ENCODE peak calls at places on chromosomes 13 and 19, in nine cellular contexts. R, U, B, M, H, V, P, L and F are unnamed samples.

GRCh38 chr19:5959260-5960004 is 18.5 kb downstream of the RANBP3 start:
- DNase-seq in R (no peak), U (no peak), B (no peak), M (no peak), H (no peak), V (no peak), P (no peak), L (no peak), F (no peak)

GRCh38 chr19:29292562-29292961 is 79.6 kb upstream of the UQCRFS1 start:
- DNase-seq in R (no peak), U (no peak), B (no peak), M (no peak), H (no peak), V (no peak), P (no peak), L (no peak), F (no peak)

GRCh38 chr19:44653977-44654784 is 10.5 kb downstream of the PVR start:
- DNase-seq in R (peak; percentile 76), U (peak; percentile 62), B (peak; percentile 48), M (peak; percentile 78), H (peak; percentile 89), V (no peak), P (peak; percentile 23), L (peak; percentile 87), F (peak; percentile 69)

GRCh38 chr13:45228002-45228401 is 27.2 kb upstream of the KCTD4 start:
- DNase-seq in R (no peak), U (no peak), B (no peak), M (no peak), H (no peak), V (no peak), P (no peak), L (no peak), F (no peak)

GRCh38 chr13:41186481-41186880 is 7.9 kb downstream of the KBTBD7 start:
- DNase-seq in R (no peak), U (no peak), B (no peak), M (no peak), H (no peak), V (no peak), P (no peak), L (no peak), F (no peak)

GRCh38 chr19:44356383-44357111 is at the start of gene ZNF112:
- DNase-seq in R (peak; percentile 95), U (no peak), B (peak; percentile 92), M (peak; percentile 81), H (peak; percentile 91), V (peak; percentile 69), P (peak; percentile 78), L (peak; percentile 94), F (peak; percentile 86)

GRCh38 chr19:31461814-31462539 is 112.7 kb upstream of the TSHZ3 start:
- DNase-seq in R (no peak), U (no peak), B (no peak), M (no peak), H (no peak), V (no peak), P (no peak), L (no peak), F (no peak)

GRCh38 chr13:33184131-33184485 is 101.4 kb downstream of the STARD13 start:
- DNase-seq in R (no peak), U (no peak), B (no peak), M (no peak), H (no peak), V (no peak), P (no peak), L (no peak), F (no peak)

GRCh38 chr13:49112782-49113525 is 107.2 kb upstream of the MLNR start:
- DNase-seq in R (no peak), U (no peak), B (no peak), M (no peak), H (no peak), V (no peak), P (peak; percentile 23), L (no peak), F (no peak)

GRCh38 chr13:98530236-98530635 is 46.7 kb downstream of the STK24 start:
- DNase-seq in R (no peak), U (no peak), B (no peak), M (no peak), H (no peak), V (no peak), P (no peak), L (no peak), F (no peak)

GRCh38 chr13:40509876-40510275 is 156.6 kb downstream of the FOXO1 start:
- DNase-seq in R (no peak), U (no peak), B (no peak), M (no peak), H (no peak), V (no peak), P (no peak), L (no peak), F (no peak)

GRCh38 chr19:43207991-43208390 is 2.6 kb upstream of the PSG4 start:
- DNase-seq in R (no peak), U (no peak), B (no peak), M (no peak), H (no peak), V (no peak), P (no peak), L (no peak), F (no peak)

DNA sequence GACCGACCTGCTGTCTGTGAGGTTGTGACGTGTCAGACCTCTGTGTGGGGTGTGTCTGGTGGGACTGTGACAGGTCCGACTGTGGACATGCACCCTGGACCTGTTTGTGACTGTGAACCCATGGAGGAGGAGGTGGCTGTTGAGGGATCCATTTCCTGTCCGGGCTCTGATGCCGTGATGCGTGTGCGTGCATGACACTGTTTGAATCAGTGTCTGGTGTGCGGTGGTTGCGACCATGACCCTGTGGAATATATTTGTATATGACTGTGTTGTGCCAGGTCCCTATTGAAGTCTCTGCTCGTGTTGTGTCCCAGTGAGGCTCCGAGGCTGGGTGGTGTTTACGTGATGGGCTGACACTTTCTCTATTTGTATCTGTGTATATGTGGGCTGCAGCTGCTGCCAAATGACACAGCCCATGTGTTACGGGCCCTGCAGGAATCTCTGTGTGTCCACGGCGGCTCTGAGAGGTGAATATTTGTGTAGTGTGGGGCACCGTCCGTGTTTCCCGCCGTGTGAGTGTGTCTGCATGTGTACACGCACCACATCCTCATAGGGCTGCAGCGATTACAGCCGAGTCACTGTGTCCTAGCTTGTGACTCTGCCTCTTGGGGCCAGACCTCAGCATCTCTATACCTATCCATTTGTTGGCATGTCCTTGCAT is 18.3 kb downstream of the CCDC97 start:
- DNase-seq in R (no peak), U (no peak), B (no peak), M (no peak), H (no peak), V (no peak), P (no peak), L (no peak), F (no peak)
- H3K27ac ChIP-seq in R (peak overlapping the region; percentile 76), U (peak overlapping the region; percentile 50), B (peak overlapping the region; percentile 97), M (peak overlapping the region; percentile 87), H (no peak overlapping the region), V (no peak overlapping the region), P (no peak overlapping the region), L (peak overlapping the region; percentile 67), F (peak overlapping the region; percentile 89)

GRCh38 chr19:3027981-3028304 is 1.1 kb downstream of the TLE2 start:
- DNase-seq in R (no peak), U (no peak), B (no peak), M (no peak), H (no peak), V (no peak), P (no peak), L (no peak), F (no peak)
- H3K27me3 ChIP-seq in R (no peaks in the 10 kb centered on the region), U (no peaks in the 10 kb centered on the region), B (no peaks in the 10 kb centered on the region), M (no peaks in the 10 kb centered on the region), H (no peaks in the 10 kb centered on the region), V (no peaks in the 10 kb centered on the region), P (peaks cover 93% of the 10 kb centered on the region), L (no peaks in the 10 kb centered on the region), F (peaks cover 3% of the 10 kb centered on the region)

DNA sequence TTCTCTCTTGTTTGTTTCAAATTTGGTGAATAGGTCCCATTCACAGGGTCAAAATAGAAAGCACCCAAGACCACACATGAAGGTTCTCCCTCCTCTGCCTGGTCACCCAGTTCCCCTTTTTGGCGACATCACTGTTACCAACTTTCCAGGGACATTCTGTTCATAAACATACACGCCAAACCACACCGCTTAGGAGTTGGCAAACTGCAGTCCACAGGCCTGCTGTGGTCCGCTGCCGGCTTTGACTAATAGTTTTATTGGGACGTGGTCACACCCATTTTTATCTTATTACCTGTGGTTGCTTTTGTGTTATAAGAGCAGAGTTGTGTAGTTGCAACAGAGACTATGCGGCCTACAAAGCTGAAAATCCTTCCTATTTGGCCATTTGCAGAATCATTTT is 24.2 kb downstream of the UHRF1 start:
- DNase-seq in R (no peak), U (no peak), B (peak; percentile 93), M (no peak), H (no peak), V (no peak), P (no peak), L (no peak), F (no peak)
- H3K36me3 ChIP-seq in R (no peaks in the 10 kb centered on the region), U (no peaks in the 10 kb centered on the region), B (peaks cover 74% of the 10 kb centered on the region), M (no peaks in the 10 kb centered on the region), H (no peaks in the 10 kb centered on the region), V (no peaks in the 10 kb centered on the region), P (peaks cover 49% of the 10 kb centered on the region), L (no peaks in the 10 kb centered on the region), F (no peaks in the 10 kb centered on the region)

GRCh38 chr19:52922841-52923781 is at the start of gene ZNF888:
- DNase-seq in R (peak; percentile 89), U (peak; percentile 80), B (peak; percentile 83), M (peak; percentile 93), H (peak; percentile 96), V (peak; percentile 33), P (peak; percentile 72), L (peak; percentile 96), F (peak; percentile 86)

GRCh38 chr19:52923782-52924593 is 760 bp upstream of the ZNF888 start:
- DNase-seq in R (peak; percentile 61), U (no peak), B (peak; percentile 59), M (no peak), H (peak; percentile 84), V (no peak), P (no peak), L (peak; percentile 76), F (peak; percentile 81)
- H3K27ac ChIP-seq in R (peak overlapping the region; percentile 77), U (no peak overlapping the region), B (peak overlapping the region; percentile 24), M (peak overlapping the region; percentile 95), H (peak overlapping the region; percentile 45), V (peak overlapping the region; percentile 77), P (no peak overlapping the region), L (peak overlapping the region; percentile 96), F (peak overlapping the region; percentile 86)

GRCh38 chr19:8148410-8149231 is 771 bp downstream of the FBN3 start:
- DNase-seq in R (no peak), U (no peak), B (peak; percentile 43), M (no peak), H (no peak), V (no peak), P (peak; percentile 65), L (no peak), F (no peak)
- H3K27me3 ChIP-seq in R (no peaks in the 10 kb centered on the region), U (peaks cover 16% of the 10 kb centered on the region), B (peaks cover 30% of the 10 kb centered on the region), M (peaks cover 29% of the 10 kb centered on the region), H (no peaks in the 10 kb centered on the region), V (no peaks in the 10 kb centered on the region), P (peaks cover 16% of the 10 kb centered on the region), L (peaks cover 39% of the 10 kb centered on the region), F (peaks cover 78% of the 10 kb centered on the region)

GRCh38 chr19:10912619-10913018 is 15.8 kb downstream of the YIPF2 start:
- DNase-seq in R (no peak), U (no peak), B (no peak), M (no peak), H (no peak), V (no peak), P (no peak), L (no peak), F (no peak)
- H3K36me3 ChIP-seq in R (no peaks in the 10 kb centered on the region), U (peaks cover 18% of the 10 kb centered on the region), B (peaks cover 21% of the 10 kb centered on the region), M (no peaks in the 10 kb centered on the region), H (peaks cover 7% of the 10 kb centered on the region), V (no peaks in the 10 kb centered on the region), P (peaks cover 46% of the 10 kb centered on the region), L (peaks cover 21% of the 10 kb centered on the region), F (peaks cover 41% of the 10 kb centered on the region)